ENCODE peak calls at places on chromosomes 5 and 9, in four cellular contexts. Y is mucosa of descending colon; Q is fibroblast of lung; U is CD8-positive, alpha-beta T cell. D is an unnamed sample.

GRCh38 chr5:22577006-22577405 is 276.1 kb downstream of the CDH12 start:
- DNase-seq in Y (no peak), Q (no peak), U (no peak), D (no peak)

GRCh38 chr5:79014631-79015030 is 29.5 kb upstream of the ARSB start:
- DNase-seq in Y (no peak), Q (no peak), U (no peak), D (no peak)

GRCh38 chr9:110847661-110848060 is 179.1 kb downstream of the MUSK start:
- DNase-seq in Y (no peak), Q (peak; percentile 26), U (no peak), D (no peak)

GRCh38 chr9:98022447-98022846 is 34.1 kb upstream of the NANS start:
- DNase-seq in Y (no peak), Q (peak; percentile 71), U (no peak), D (no peak)

GRCh38 chr9:135394699-135395645 is 84.6 kb upstream of the PPP1R26 start:
- DNase-seq in Y (no peak), Q (no peak), U (no peak), D (no peak)

GRCh38 chr9:32708480-32709150 is 73.1 kb upstream of the TAF1L start:
- DNase-seq in Y (no peak), Q (no peak), U (no peak), D (no peak)

GRCh38 chr5:171978519-171978918 is 27.9 kb downstream of the FBXW11 start:
- DNase-seq in Y (no peak), Q (no peak), U (no peak), D (no peak)

GRCh38 chr5:17189381-17190036 is 27.9 kb upstream of the BASP1 start:
- DNase-seq in Y (peak; percentile 75), Q (peak; percentile 69), U (peak; percentile 39), D (peak; percentile 93)

GRCh38 chr5:66606713-66607112 is 10.5 kb downstream of the MAST4 start:
- DNase-seq in Y (no peak), Q (no peak), U (no peak), D (no peak)

GRCh38 chr5:34474573-34475021 is 181.5 kb upstream of the RAI14 start:
- DNase-seq in Y (no peak), Q (peak; percentile 42), U (no peak), D (peak; percentile 18)

GRCh38 chr9:110443146-110443877 is 105.6 kb upstream of the TXNDC8 start:
- DNase-seq in Y (no peak), Q (peak; percentile 76), U (no peak), D (no peak)

GRCh38 chr5:175854231-175855040 is 16.9 kb upstream of the CPLX2 start:
- DNase-seq in Y (no peak), Q (no peak), U (no peak), D (no peak)

GRCh38 chr5:139863855-139864558 is 68.4 kb downstream of the PSD2 start:
- DNase-seq in Y (peak; percentile 66), Q (peak; percentile 32), U (peak; percentile 54), D (peak; percentile 73)

GRCh38 chr9:20048437-20048836 is 259.6 kb upstream of the SLC24A2 start:
- DNase-seq in Y (no peak), Q (no peak), U (no peak), D (no peak)

GRCh38 chr5:61486476-61486875 is 154.4 kb downstream of the ZSWIM6 start:
- DNase-seq in Y (no peak), Q (peak; percentile 50), U (no peak), D (no peak)

GRCh38 chr5:122054266-122054665 is 23.8 kb downstream of the LOX start:
- DNase-seq in Y (no peak), Q (no peak), U (no peak), D (no peak)

GRCh38 chr9:93091056-93091452 is 5.0 kb upstream of the CARD19 start:
- DNase-seq in Y (peak; percentile 21), Q (no peak), U (no peak), D (no peak)

GRCh38 chr9:134993996-134994720 is 76.4 kb upstream of the FCN1 start:
- DNase-seq in Y (no peak), Q (no peak), U (no peak), D (peak; percentile 55)

GRCh38 chr5:33737284-33737683 is 154.5 kb downstream of the ADAMTS12 start:
- DNase-seq in Y (no peak), Q (no peak), U (no peak), D (no peak)

GRCh38 chr5:171336486-171337206 is 27.6 kb downstream of the TLX3 start:
- DNase-seq in Y (peak; percentile 39), Q (peak; percentile 61), U (no peak), D (peak; percentile 52)

GRCh38 chr5:80659111-80659510 is 4.3 kb upstream of the DHFR start:
- DNase-seq in Y (no peak), Q (peak; percentile 39), U (no peak), D (no peak)

GRCh38 chr5:8013951-8014844 is 145.2 kb downstream of the MTRR start:
- DNase-seq in Y (no peak), Q (peak; percentile 46), U (no peak), D (no peak)

GRCh38 chr5:134122530-134122929 is 8.0 kb downstream of the TCF7 start:
- DNase-seq in Y (no peak), Q (no peak), U (peak; percentile 88), D (no peak)

GRCh38 chr9:93172646-93173364 is 11.1 kb upstream of the WNK2 start:
- DNase-seq in Y (no peak), Q (no peak), U (no peak), D (no peak)

GRCh38 chr5:1827410-1828397 is 26.5 kb downstream of the NDUFS6 start:
- DNase-seq in Y (peak; percentile 48), Q (no peak), U (peak; percentile 26), D (no peak)

GRCh38 chr9:110257097-110257955 is 1.0 kb upstream of the TXN start:
- DNase-seq in Y (peak; percentile 61), Q (peak; percentile 26), U (no peak), D (no peak)

GRCh38 chr5:100273846-100274580 is 261.2 kb upstream of the FAM174A start:
- DNase-seq in Y (no peak), Q (peak; percentile 39), U (no peak), D (no peak)

GRCh38 chr5:169856571-169856970 is 123.7 kb downstream of the INSYN2B start:
- DNase-seq in Y (no peak), Q (peak; percentile 95), U (no peak), D (no peak)

GRCh38 chr5:56802235-56802634 is 13.1 kb upstream of the MAP3K1 start:
- DNase-seq in Y (no peak), Q (no peak), U (no peak), D (no peak)

GRCh38 chr5:160470437-160471341 is 49.0 kb downstream of the PTTG1 start:
- DNase-seq in Y (no peak), Q (peak; percentile 68), U (no peak), D (no peak)

GRCh38 chr5:58088941-58089340 is 370.9 kb downstream of the PLK2 start:
- DNase-seq in Y (no peak), Q (peak; percentile 17), U (no peak), D (no peak)

GRCh38 chr5:147613359-147613758 is 103.5 kb upstream of the DPYSL3 start:
- DNase-seq in Y (no peak), Q (peak; percentile 73), U (no peak), D (no peak)

GRCh38 chr5:172283862-172284274 is 304 bp upstream of the UBTD2 start:
- DNase-seq in Y (peak; percentile 90), Q (peak; percentile 78), U (peak; percentile 61), D (peak; percentile 88)

GRCh38 chr9:113361304-113362018 is 12.1 kb downstream of the BSPRY start:
- DNase-seq in Y (no peak), Q (peak; percentile 44), U (no peak), D (peak; percentile 41)

GRCh38 chr5:13763719-13764118 is 180.8 kb downstream of the DNAH5 start:
- DNase-seq in Y (no peak), Q (no peak), U (no peak), D (no peak)

GRCh38 chr5:19064094-19064493 is 923.9 kb downstream of the CDH18 start:
- DNase-seq in Y (no peak), Q (no peak), U (no peak), D (no peak)

GRCh38 chr5:19067741-19068140 is 920.3 kb downstream of the CDH18 start:
- DNase-seq in Y (no peak), Q (no peak), U (no peak), D (no peak)
- TF ChIP-seq CTCF in Y (no peak), Q (no peak), U (no peak), D (no peak)

DNA sequence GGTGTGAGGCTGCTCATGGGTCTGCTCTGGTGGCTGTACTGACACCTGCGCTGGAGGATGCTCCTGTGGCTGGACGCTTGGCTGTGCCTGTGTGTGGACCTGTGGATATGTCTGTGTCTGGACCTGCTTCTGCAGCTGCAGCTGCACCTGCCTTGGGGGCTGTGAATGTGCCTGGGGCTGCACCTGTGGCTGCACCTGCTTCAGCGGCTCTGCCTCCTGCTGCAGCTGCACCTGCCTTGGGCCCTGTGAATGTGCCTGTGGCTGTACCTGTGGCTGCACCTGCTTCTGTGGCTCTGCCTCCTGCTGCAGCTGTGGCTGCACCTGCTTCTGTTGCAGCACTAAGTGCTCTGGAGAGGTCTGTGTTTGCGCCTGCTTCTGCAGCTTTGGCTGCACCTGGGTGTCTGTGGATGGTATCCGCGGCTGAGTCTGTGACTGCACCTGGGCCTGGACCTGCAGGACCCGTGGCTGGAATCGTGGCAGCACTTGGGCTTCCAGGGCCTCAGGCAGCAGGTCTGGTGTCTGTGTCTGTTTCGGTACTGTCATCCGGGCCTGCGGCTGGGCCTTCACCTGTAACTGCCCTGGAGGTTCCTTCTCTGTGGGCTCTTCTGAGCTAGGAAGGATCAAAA is 12.5 kb downstream of the CIZ1 start:
- DNase-seq in Y (no peak), Q (no peak), U (no peak), D (no peak)
- H3K36me3 ChIP-seq in Y (peaks cover 15% of the 10 kb centered on the region), Q (peaks cover 41% of the 10 kb centered on the region), U (peaks cover 39% of the 10 kb centered on the region), D (peaks cover 93% of the 10 kb centered on the region)

DNA sequence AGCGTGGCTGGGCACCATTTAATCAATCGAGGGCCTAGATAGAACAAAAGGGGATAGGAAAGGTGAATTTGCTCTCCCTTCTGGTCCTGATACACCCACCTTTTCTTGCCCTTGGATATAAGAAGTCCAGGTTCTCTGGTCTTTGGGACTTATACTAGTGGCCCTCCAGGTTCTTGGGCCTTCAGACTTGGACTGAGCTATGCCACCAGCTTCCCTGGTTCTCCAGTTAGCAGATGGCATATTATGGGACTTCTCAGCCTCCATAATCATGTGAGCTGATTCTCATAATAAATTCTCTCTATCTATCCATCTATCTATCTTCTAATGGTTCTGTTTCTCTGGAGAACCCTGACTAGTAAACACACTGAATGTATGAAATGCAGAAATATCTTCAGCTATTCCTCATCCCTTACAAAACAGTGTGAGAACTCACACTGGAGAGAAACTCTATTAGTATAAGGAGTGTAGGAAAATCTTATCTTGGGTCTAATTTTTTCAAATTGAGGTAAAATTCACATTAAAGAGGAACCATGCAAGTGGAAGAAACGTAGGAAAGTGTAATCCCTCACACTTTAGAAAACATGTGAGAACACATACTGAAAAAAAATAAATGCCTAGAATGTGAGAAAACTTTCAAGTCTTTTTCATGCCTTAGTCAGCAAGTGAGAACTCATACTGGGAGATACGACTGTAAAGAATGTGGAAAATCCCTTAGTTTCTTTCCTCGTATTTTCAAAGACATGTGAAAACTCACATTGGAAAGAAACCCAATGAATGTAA is 15.5 kb downstream of the PCDHB15 start:
- DNase-seq in Y (no peak), Q (no peak), U (no peak), D (no peak)
- H3K9me3 ChIP-seq in Y (peaks cover 100% of the 10 kb centered on the region), Q (no peaks in the 10 kb centered on the region), U (peaks cover 38% of the 10 kb centered on the region), D (peaks cover 66% of the 10 kb centered on the region)

DNA sequence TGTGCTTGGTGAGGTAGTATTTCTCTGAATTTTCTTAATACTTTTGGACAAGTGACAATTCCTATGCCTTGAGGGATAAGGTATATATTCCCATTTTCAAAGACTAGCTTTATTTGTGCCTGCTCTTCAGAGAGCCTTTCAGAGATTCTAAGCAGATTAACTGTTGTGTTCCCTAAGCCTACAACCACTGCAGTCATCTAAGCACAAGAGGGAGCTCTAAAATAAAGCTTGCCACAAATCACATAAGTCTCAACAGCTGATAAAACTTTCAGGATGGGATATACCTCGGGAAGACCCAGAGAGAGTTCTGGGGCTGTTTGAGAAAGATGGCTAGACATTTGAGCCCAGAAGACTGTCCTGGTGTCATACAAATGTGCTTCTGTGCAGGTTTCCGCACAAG is 157.3 kb downstream of the CYLC2 start:
- DNase-seq in Y (no peak), Q (no peak), U (no peak), D (peak; percentile 24)
- TF ChIP-seq CTCF in Y (no peak), Q (no peak), U (no peak), D (peak; percentile 61)